ENCODE peak calls at places on chromosomes 13 and 19, in four cellular contexts. G, D, R and W are unnamed samples.

GRCh38 chr19:33673996-33674395 is 52.2 kb downstream of the CHST8 start:
- DNase-seq in G (no peak), D (no peak), R (no peak), W (no peak)

GRCh38 chr13:114134111-114134943 is 1.9 kb upstream of the RASA3 start:
- DNase-seq in G (no peak), D (no peak), R (no peak), W (no peak)

GRCh38 chr13:94967183-94968039 is 255.1 kb upstream of the SOX21 start:
- DNase-seq in G (no peak), D (peak), R (peak), W (no peak)

GRCh38 chr19:10961073-10961762 is 388 bp downstream of the SMARCA4 start:
- DNase-seq in G (peak), D (peak), R (peak), W (peak)

GRCh38 chr19:1486720-1487575 is 3.2 kb downstream of the PCSK4 start:
- DNase-seq in G (no peak), D (no peak), R (no peak), W (no peak)

GRCh38 chr19:29620931-29621351 is 14.9 kb downstream of the POP4 start:
- DNase-seq in G (no peak), D (no peak), R (no peak), W (no peak)

GRCh38 chr19:46616631-46617322 is 8.1 kb downstream of the PTGIR start:
- DNase-seq in G (no peak), D (peak), R (peak), W (no peak)

GRCh38 chr13:51637852-51638496 is 53.7 kb downstream of the WDFY2 start:
- DNase-seq in G (no peak), D (no peak), R (no peak), W (no peak)

GRCh38 chr13:21324793-21325192 is 134.3 kb downstream of the ZDHHC20 start:
- DNase-seq in G (no peak), D (no peak), R (no peak), W (no peak)

GRCh38 chr19:18029617-18030338 is 21.8 kb downstream of the ARRDC2 start:
- DNase-seq in G (no peak), D (peak), R (peak), W (no peak)

GRCh38 chr19:4570423-4570822 is 10.9 kb upstream of the SEMA6B start:
- DNase-seq in G (no peak), D (no peak), R (no peak), W (no peak)

GRCh38 chr13:37202264-37202663 is 96.8 kb upstream of the CSNK1A1L start:
- DNase-seq in G (no peak), D (no peak), R (no peak), W (no peak)

GRCh38 chr19:52221831-52222375 is 32.1 kb downstream of the PPP2R1A start:
- DNase-seq in G (no peak), D (no peak), R (no peak), W (no peak)

GRCh38 chr13:94700051-94700535 is 12.3 kb downstream of the SOX21 start:
- DNase-seq in G (no peak), D (no peak), R (no peak), W (no peak)

GRCh38 chr19:4692275-4693077 is 22.3 kb upstream of the MYDGF start:
- DNase-seq in G (no peak), D (no peak), R (no peak), W (no peak)